ENCODE peak calls at places on chromosomes 5 and 9, in six cellular contexts. P is substantia nigra, Z is ascending aorta, A is fibroblast of lung, J is hepatocyte, T is left cardiac atrium. C is an unnamed sample.

GRCh38 chr9:86752727-86753126 is 194.6 kb downstream of the GAS1 start:
- DNase-seq in T (no peak), J (no peak), Z (no peak), P (no peak), A (no peak), C (no peak)

GRCh38 chr5:137071941-137072340 is 427.2 kb downstream of the SPOCK1 start:
- DNase-seq in T (no peak), A (peak), P (no peak), Z (no peak), J (no peak), C (no peak)

GRCh38 chr9:2461886-2462285 is 159.7 kb upstream of the VLDLR start:
- DNase-seq in J (no peak), T (no peak), A (peak), P (no peak), Z (no peak), C (no peak)

GRCh38 chr5:173760461-173761181 is 127.5 kb upstream of the CPEB4 start:
- DNase-seq in Z (no peak), A (no peak), P (no peak), J (no peak), T (no peak), C (no peak)

GRCh38 chr9:133204335-133204992 is 4.6 kb downstream of the OBP2B start:
- DNase-seq in T (no peak), J (no peak), P (no peak), A (no peak), Z (peak), C (no peak)

GRCh38 chr9:126411225-126411947 is 84.8 kb downstream of the MVB12B start:
- DNase-seq in J (no peak), Z (no peak), P (no peak), T (no peak), A (peak), C (no peak)

GRCh38 chr9:125066839-125067619 is 76.3 kb downstream of the SCAI start:
- DNase-seq in Z (no peak), A (peak), T (no peak), J (no peak), P (no peak), C (no peak)

GRCh38 chr9:121071356-121071755 is 3.4 kb upstream of the CNTRL start:
- DNase-seq in P (no peak), A (no peak), Z (no peak), J (no peak), T (no peak), C (no peak)

GRCh38 chr5:58261605-58262004 is 198.3 kb downstream of the PLK2 start:
- DNase-seq in A (peak), P (no peak), T (no peak), J (no peak), Z (no peak), C (no peak)

GRCh38 chr9:101315129-101315459 is 69.7 kb downstream of the BAAT start:
- DNase-seq in P (no peak), T (no peak), Z (no peak), J (no peak), A (no peak), C (no peak)

GRCh38 chr9:94985649-94986048 is 259.1 kb downstream of the AOPEP start:
- DNase-seq in T (no peak), J (no peak), P (no peak), A (peak), Z (no peak), C (no peak)

GRCh38 chr9:127567898-127568617 is 44.0 kb upstream of the STXBP1 start:
- DNase-seq in J (peak), T (peak), Z (peak), A (peak), P (no peak), C (no peak)

GRCh38 chr5:14417232-14417730 is 164.3 kb upstream of the OTULINL start:
- DNase-seq in Z (no peak), A (peak), T (no peak), J (no peak), P (no peak), C (no peak)

GRCh38 chr9:81789751-81790150 is 100.4 kb upstream of the TLE1 start:
- DNase-seq in P (no peak), J (no peak), T (no peak), Z (no peak), A (peak), C (no peak)

GRCh38 chr5:75601996-75602395 is 9.3 kb upstream of the ANKDD1B start:
- DNase-seq in J (no peak), T (no peak), A (peak), P (no peak), Z (no peak), C (no peak)

GRCh38 chr9:132042324-132042723 is 37.3 kb downstream of the MED27 start:
- DNase-seq in Z (no peak), A (peak), J (no peak), P (no peak), T (no peak), C (peak)

GRCh38 chr5:472076-472655 is 29.2 kb downstream of the EXOC3 start:
- DNase-seq in P (no peak), A (peak), Z (no peak), J (peak), T (peak), C (no peak)

GRCh38 chr9:134326754-134327526 is 685 bp downstream of the RXRA start:
- DNase-seq in Z (no peak), A (peak), T (peak), J (peak), P (no peak), C (no peak)

C was measured in pulmonary artery endothelial cell.